ENCODE peak calls at places on chromosomes 1 and 21, in eight cellular contexts. Q, I, R, A, O, Y, U and W are unnamed samples.

GRCh38 chr1:66374561-66375111 is 159.3 kb upstream of the SGIP1 start:
- DNase-seq in Q (no peak), I (no peak), R (no peak), A (no peak), O (peak; percentile 57), Y (no peak), U (no peak), W (no peak)

GRCh38 chr1:7579831-7580804 is 191.0 kb upstream of the VAMP3 start:
- DNase-seq in Q (peak; percentile 29), I (no peak), R (no peak), A (no peak), O (no peak), Y (no peak), U (no peak), W (no peak)

GRCh38 chr1:3543076-3544049 is 67.9 kb downstream of the MEGF6 start:
- DNase-seq in Q (no peak), I (no peak), R (no peak), A (no peak), O (no peak), Y (no peak), U (no peak), W (no peak)

GRCh38 chr1:168145184-168146159 is 8.7 kb upstream of the GPR161 start:
- DNase-seq in Q (peak; percentile 89), I (peak; percentile 51), R (peak; percentile 87), A (peak; percentile 55), O (peak; percentile 88), Y (peak; percentile 65), U (peak; percentile 88), W (peak; percentile 71)

GRCh38 chr1:36211307-36211706 is 12.9 kb upstream of the THRAP3 start:
- DNase-seq in Q (no peak), I (no peak), R (no peak), A (no peak), O (no peak), Y (no peak), U (no peak), W (no peak)

GRCh38 chr21:36999131-36999898 is 7.2 kb upstream of the RIPPLY3 start:
- DNase-seq in Q (no peak), I (no peak), R (no peak), A (no peak), O (no peak), Y (no peak), U (no peak), W (no peak)

GRCh38 chr1:145871994-145872411 is 13.1 kb upstream of the PIAS3 start:
- DNase-seq in Q (peak; percentile 65), I (no peak), R (no peak), A (peak; percentile 53), O (peak; percentile 10), Y (peak; percentile 21), U (peak; percentile 77), W (peak; percentile 6)

GRCh38 chr1:6380037-6380436 is 13.5 kb downstream of the ACOT7 start:
- DNase-seq in Q (no peak), I (no peak), R (no peak), A (no peak), O (no peak), Y (no peak), U (no peak), W (no peak)

GRCh38 chr1:63774617-63775417 is 1.0 kb downstream of the ROR1 start:
- DNase-seq in Q (peak; percentile 59), I (no peak), R (peak; percentile 47), A (peak; percentile 60), O (no peak), Y (no peak), U (no peak), W (no peak)

GRCh38 chr1:193937308-193937707 is 750.9 kb upstream of the B3GALT2 start:
- DNase-seq in Q (no peak), I (no peak), R (no peak), A (no peak), O (no peak), Y (no peak), U (no peak), W (no peak)

GRCh38 chr1:243447342-243447741 is 191.5 kb downstream of the SDCCAG8 start:
- DNase-seq in Q (no peak), I (no peak), R (no peak), A (no peak), O (no peak), Y (no peak), U (no peak), W (no peak)

GRCh38 chr1:41481109-41481775 is 3.2 kb downstream of the EDN2 start:
- DNase-seq in Q (peak; percentile 29), I (no peak), R (peak; percentile 69), A (no peak), O (no peak), Y (no peak), U (no peak), W (no peak)

GRCh38 chr1:54193453-54193852 is 6.4 kb downstream of the CYB5RL start:
- DNase-seq in Q (no peak), I (no peak), R (no peak), A (no peak), O (no peak), Y (no peak), U (no peak), W (no peak)

GRCh38 chr1:236124965-236125364 is 17.4 kb upstream of the GPR137B start:
- DNase-seq in Q (no peak), I (no peak), R (no peak), A (no peak), O (peak; percentile 18), Y (no peak), U (no peak), W (no peak)

GRCh38 chr1:17923684-17924083 is 168.6 kb downstream of the ACTL8 start:
- DNase-seq in Q (no peak), I (no peak), R (peak; percentile 69), A (no peak), O (no peak), Y (no peak), U (no peak), W (no peak)

GRCh38 chr1:110281363-110282290 is 57.5 kb upstream of the RBM15 start:
- DNase-seq in Q (no peak), I (no peak), R (peak; percentile 80), A (no peak), O (no peak), Y (no peak), U (no peak), W (no peak)

GRCh38 chr1:10736623-10737267 is 59.7 kb downstream of the CASZ1 start:
- DNase-seq in Q (peak; percentile 86), I (no peak), R (peak; percentile 58), A (no peak), O (no peak), Y (no peak), U (no peak), W (no peak)

GRCh38 chr1:61452354-61452990 is 272.5 kb downstream of the TM2D1 start:
- DNase-seq in Q (no peak), I (no peak), R (no peak), A (no peak), O (no peak), Y (no peak), U (no peak), W (no peak)

GRCh38 chr21:43333301-43334062 is 93.4 kb downstream of the SIK1 start:
- DNase-seq in Q (peak; percentile 79), I (no peak), R (peak; percentile 39), A (no peak), O (no peak), Y (no peak), U (no peak), W (no peak)

GRCh38 chr1:24100945-24101737 is 10.8 kb downstream of the MYOM3 start:
- DNase-seq in Q (peak; percentile 24), I (no peak), R (no peak), A (no peak), O (no peak), Y (no peak), U (no peak), W (no peak)

GRCh38 chr21:42187976-42188653 is 30.8 kb upstream of the ABCG1 start:
- DNase-seq in Q (peak; percentile 71), I (peak; percentile 75), R (no peak), A (no peak), O (peak; percentile 82), Y (peak; percentile 69), U (peak; percentile 95), W (peak; percentile 86)

GRCh38 chr1:114222920-114223319 is 69.3 kb upstream of the SYT6 start:
- DNase-seq in Q (no peak), I (no peak), R (no peak), A (no peak), O (no peak), Y (no peak), U (no peak), W (no peak)

GRCh38 chr1:6052543-6053205 is 7.0 kb downstream of the KCNAB2 start:
- DNase-seq in Q (no peak), I (no peak), R (peak; percentile 35), A (peak; percentile 30), O (no peak), Y (no peak), U (peak; percentile 41), W (peak; percentile 16)

GRCh38 chr1:72649974-72650373 is 367.6 kb upstream of the NEGR1 start:
- DNase-seq in Q (no peak), I (no peak), R (no peak), A (no peak), O (no peak), Y (no peak), U (no peak), W (no peak)

GRCh38 chr1:175221548-175222175 is 29.1 kb upstream of the KIAA0040 start:
- DNase-seq in Q (peak; percentile 53), I (no peak), R (no peak), A (no peak), O (no peak), Y (no peak), U (no peak), W (no peak)

GRCh38 chr1:155125946-155126493 is 1.7 kb upstream of the EFNA1 start:
- DNase-seq in Q (peak; percentile 79), I (no peak), R (no peak), A (peak; percentile 83), O (no peak), Y (no peak), U (no peak), W (no peak)

GRCh38 chr21:43900078-43900385 is 35.0 kb downstream of the AGPAT3 start:
- DNase-seq in Q (no peak), I (no peak), R (no peak), A (no peak), O (no peak), Y (no peak), U (no peak), W (no peak)

GRCh38 chr1:222420621-222421020 is 127.3 kb downstream of the HHIPL2 start:
- DNase-seq in Q (no peak), I (no peak), R (no peak), A (no peak), O (no peak), Y (peak; percentile 18), U (no peak), W (no peak)

GRCh38 chr1:232983375-232983774 is 33.0 kb downstream of the NTPCR start:
- DNase-seq in Q (no peak), I (no peak), R (no peak), A (peak; percentile 50), O (no peak), Y (no peak), U (no peak), W (no peak)